ENCODE peak calls at places on chromosomes 11 and 22, in seven cellular contexts. One of them, this sample, is unnamed. For H3K4me1, the result is how much of the 10 kb centered on the place peaks cover.

GRCh38 chr11:65016705-65017104 is 2.7 kb downstream of the ARL2 start:
- DNase-seq in MM.1S: no peak
- DNase-seq in psoas muscle: no peak
- DNase-seq in tibial nerve: no peak
- DNase-seq in OCI-LY7: peak
- DNase-seq in CD8-positive, alpha-beta T cell: no peak
- DNase-seq in ovary: no peak
- DNase-seq in this sample: no peak

GRCh38 chr11:106473089-106473722 is 395.7 kb downstream of the AASDHPPT start:
- DNase-seq in ovary: no peak
- DNase-seq in CD8-positive, alpha-beta T cell: no peak
- DNase-seq in OCI-LY7: no peak
- DNase-seq in MM.1S: no peak
- DNase-seq in tibial nerve: no peak
- DNase-seq in psoas muscle: no peak
- DNase-seq in this sample: no peak

GRCh38 chr11:60170566-60170965 is 12.3 kb downstream of the MS4A6A start:
- DNase-seq in CD8-positive, alpha-beta T cell: no peak
- DNase-seq in psoas muscle: no peak
- DNase-seq in OCI-LY7: no peak
- DNase-seq in ovary: no peak
- DNase-seq in tibial nerve: no peak
- DNase-seq in MM.1S: no peak
- DNase-seq in this sample: no peak

GRCh38 chr22:42928969-42929837 is 72.1 kb upstream of the ARFGAP3 start:
- DNase-seq in ovary: peak
- DNase-seq in MM.1S: no peak
- DNase-seq in OCI-LY7: no peak
- DNase-seq in CD8-positive, alpha-beta T cell: no peak
- DNase-seq in tibial nerve: peak
- DNase-seq in psoas muscle: no peak
- DNase-seq in this sample: no peak

GRCh38 chr11:100961633-100962032 is 168.0 kb downstream of the PGR start:
- DNase-seq in psoas muscle: no peak
- DNase-seq in tibial nerve: no peak
- DNase-seq in OCI-LY7: no peak
- DNase-seq in CD8-positive, alpha-beta T cell: no peak
- DNase-seq in MM.1S: no peak
- DNase-seq in ovary: no peak
- DNase-seq in this sample: no peak

GRCh38 chr11:47179655-47179991 is 2.9 kb upstream of the ARFGAP2 start:
- DNase-seq in CD8-positive, alpha-beta T cell: no peak
- DNase-seq in psoas muscle: peak
- DNase-seq in tibial nerve: no peak
- DNase-seq in ovary: no peak
- DNase-seq in MM.1S: peak
- DNase-seq in OCI-LY7: peak
- DNase-seq in this sample: no peak

GRCh38 chr11:115527534-115528125 is 23.4 kb upstream of the CADM1 start:
- DNase-seq in OCI-LY7: no peak
- DNase-seq in ovary: no peak
- DNase-seq in CD8-positive, alpha-beta T cell: no peak
- DNase-seq in MM.1S: no peak
- DNase-seq in tibial nerve: no peak
- DNase-seq in psoas muscle: no peak
- DNase-seq in this sample: peak

GRCh38 chr22:30626413-30626812 is 9.2 kb upstream of the SLC35E4 start:
- DNase-seq in CD8-positive, alpha-beta T cell: no peak
- DNase-seq in MM.1S: no peak
- DNase-seq in ovary: no peak
- DNase-seq in OCI-LY7: no peak
- DNase-seq in tibial nerve: no peak
- DNase-seq in psoas muscle: no peak
- DNase-seq in this sample: no peak

GRCh38 chr11:60370811-60371297 is 7.5 kb upstream of the MS4A7 start:
- DNase-seq in OCI-LY7: no peak
- DNase-seq in CD8-positive, alpha-beta T cell: no peak
- DNase-seq in ovary: no peak
- DNase-seq in MM.1S: no peak
- DNase-seq in tibial nerve: no peak
- DNase-seq in psoas muscle: no peak
- DNase-seq in this sample: no peak

GRCh38 chr11:64331569-64332371 is 8.2 kb upstream of the CCDC88B start:
- DNase-seq in ovary: no peak
- DNase-seq in OCI-LY7: peak
- DNase-seq in tibial nerve: peak
- DNase-seq in MM.1S: peak
- DNase-seq in psoas muscle: peak
- DNase-seq in CD8-positive, alpha-beta T cell: peak
- DNase-seq in this sample: peak

GRCh38 chr11:64723117-64723906 is at the start of gene NRXN2:
- DNase-seq in ovary: peak
- DNase-seq in OCI-LY7: peak
- DNase-seq in tibial nerve: peak
- DNase-seq in MM.1S: peak
- DNase-seq in psoas muscle: peak
- DNase-seq in CD8-positive, alpha-beta T cell: peak
- DNase-seq in this sample: peak

GRCh38 chr22:37197451-37198289 is 9.6 kb upstream of the C1QTNF6 start:
- DNase-seq in CD8-positive, alpha-beta T cell: no peak
- DNase-seq in MM.1S: no peak
- DNase-seq in ovary: peak
- DNase-seq in tibial nerve: peak
- DNase-seq in psoas muscle: peak
- DNase-seq in OCI-LY7: no peak
- DNase-seq in this sample: peak

GRCh38 chr22:40979198-40979597 is 28.0 kb downstream of the RBX1 start:
- DNase-seq in tibial nerve: no peak
- DNase-seq in ovary: no peak
- DNase-seq in MM.1S: no peak
- DNase-seq in CD8-positive, alpha-beta T cell: no peak
- DNase-seq in psoas muscle: no peak
- DNase-seq in OCI-LY7: no peak
- DNase-seq in this sample: no peak

GRCh38 chr11:9214765-9215164 is 50.4 kb downstream of the DENND5A start:
- DNase-seq in CD8-positive, alpha-beta T cell: no peak
- DNase-seq in tibial nerve: no peak
- DNase-seq in OCI-LY7: no peak
- DNase-seq in psoas muscle: no peak
- DNase-seq in MM.1S: no peak
- DNase-seq in ovary: no peak
- DNase-seq in this sample: no peak

GRCh38 chr22:35552186-35552842 is 11.7 kb downstream of the RASD2 start:
- DNase-seq in psoas muscle: no peak
- DNase-seq in CD8-positive, alpha-beta T cell: peak
- DNase-seq in MM.1S: peak
- DNase-seq in OCI-LY7: peak
- DNase-seq in ovary: no peak
- DNase-seq in tibial nerve: no peak
- DNase-seq in this sample: no peak

DNA sequence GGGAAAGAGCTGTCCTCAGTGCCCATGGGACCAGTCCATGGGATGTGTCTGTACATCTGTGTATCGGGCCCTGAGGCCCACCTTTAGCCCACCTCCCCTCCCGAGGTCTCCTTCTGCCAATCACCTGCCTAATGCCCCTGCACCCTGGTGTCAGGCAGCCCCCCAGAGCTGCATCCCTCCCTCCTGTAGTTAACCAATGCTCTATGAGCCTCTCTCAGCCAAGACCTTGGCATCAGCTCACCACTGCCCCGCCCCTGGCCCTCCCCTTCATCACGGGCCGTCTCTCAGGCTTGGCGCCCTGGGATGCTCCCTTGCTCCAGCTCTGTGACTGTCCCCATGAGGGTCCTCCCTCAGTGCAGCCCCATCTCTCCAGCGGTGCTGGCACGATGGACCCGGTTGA is 18.5 kb downstream of the MGAT3 start:
- DNase-seq in OCI-LY7: no peak
- DNase-seq in MM.1S: no peak
- DNase-seq in tibial nerve: no peak
- DNase-seq in ovary: no peak
- DNase-seq in psoas muscle: no peak
- DNase-seq in CD8-positive, alpha-beta T cell: no peak
- DNase-seq in this sample: no peak
- H3K4me3 ChIP-seq in OCI-LY7: no peak
- H3K4me3 ChIP-seq in MM.1S: no peak
- H3K4me3 ChIP-seq in tibial nerve: no peak
- H3K4me3 ChIP-seq in ovary: no peak
- H3K4me3 ChIP-seq in psoas muscle: no peak
- H3K4me3 ChIP-seq in CD8-positive, alpha-beta T cell: no peak
- H3K4me3 ChIP-seq in this sample: no peak

GRCh38 chr22:19766506-19767426 is 6.2 kb downstream of the TBX1 start:
- DNase-seq in tibial nerve: peak
- DNase-seq in ovary: no peak
- DNase-seq in MM.1S: peak
- DNase-seq in OCI-LY7: peak
- DNase-seq in psoas muscle: peak
- DNase-seq in CD8-positive, alpha-beta T cell: peak
- DNase-seq in this sample: peak
- TF ChIP-seq CTCF in tibial nerve: no peak
- TF ChIP-seq CTCF in ovary: no peak
- TF ChIP-seq CTCF in MM.1S: peak
- TF ChIP-seq CTCF in OCI-LY7: peak
- TF ChIP-seq CTCF in psoas muscle: no peak
- TF ChIP-seq CTCF in CD8-positive, alpha-beta T cell: peak
- TF ChIP-seq CTCF in this sample: no peak

GRCh38 chr22:32574957-32575893 is 100.6 kb downstream of the FBXO7 start:
- DNase-seq in OCI-LY7: no peak
- DNase-seq in ovary: no peak
- DNase-seq in tibial nerve: no peak
- DNase-seq in psoas muscle: no peak
- DNase-seq in CD8-positive, alpha-beta T cell: no peak
- DNase-seq in MM.1S: no peak
- DNase-seq in this sample: no peak

GRCh38 chr22:32574397-32574796 is 99.8 kb downstream of the FBXO7 start:
- DNase-seq in tibial nerve: no peak
- DNase-seq in ovary: no peak
- DNase-seq in psoas muscle: no peak
- DNase-seq in OCI-LY7: no peak
- DNase-seq in MM.1S: no peak
- DNase-seq in CD8-positive, alpha-beta T cell: no peak
- DNase-seq in this sample: no peak

GRCh38 chr22:32573991-32574390 is 99.4 kb downstream of the FBXO7 start:
- DNase-seq in psoas muscle: peak
- DNase-seq in MM.1S: no peak
- DNase-seq in tibial nerve: no peak
- DNase-seq in ovary: no peak
- DNase-seq in CD8-positive, alpha-beta T cell: no peak
- DNase-seq in OCI-LY7: no peak
- DNase-seq in this sample: no peak

GRCh38 chr22:32572741-32573140 is 98.1 kb downstream of the FBXO7 start:
- DNase-seq in MM.1S: no peak
- DNase-seq in tibial nerve: no peak
- DNase-seq in ovary: no peak
- DNase-seq in CD8-positive, alpha-beta T cell: no peak
- DNase-seq in psoas muscle: no peak
- DNase-seq in OCI-LY7: no peak
- DNase-seq in this sample: no peak

DNA sequence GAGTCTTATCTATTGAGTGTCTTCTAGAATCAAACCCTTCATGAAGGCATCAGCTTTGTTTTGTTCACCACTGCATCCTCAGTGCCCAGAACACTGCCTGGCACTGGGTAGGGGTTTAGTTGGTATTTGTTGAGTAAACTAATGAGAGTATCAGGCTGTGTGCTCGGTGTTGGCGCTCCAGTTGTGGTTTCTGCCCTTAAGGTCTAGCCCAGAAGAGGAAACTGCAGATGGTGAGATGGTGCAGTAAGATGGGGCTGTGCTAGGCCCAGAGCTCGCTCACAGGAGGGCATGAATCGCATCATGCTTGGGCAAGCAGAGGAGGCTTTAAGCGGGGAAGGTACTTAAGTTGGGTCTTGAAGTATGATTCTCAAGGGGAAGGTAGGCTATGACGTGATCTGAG is 97.2 kb downstream of the FBXO7 start:
- DNase-seq in tibial nerve: no peak
- DNase-seq in psoas muscle: no peak
- DNase-seq in OCI-LY7: no peak
- DNase-seq in CD8-positive, alpha-beta T cell: no peak
- DNase-seq in ovary: no peak
- DNase-seq in MM.1S: peak
- DNase-seq in this sample: no peak
- H3K4me1 ChIP-seq in tibial nerve: under half
- H3K4me1 ChIP-seq in psoas muscle: under half
- H3K4me1 ChIP-seq in OCI-LY7: under half
- H3K4me1 ChIP-seq in CD8-positive, alpha-beta T cell: under half
- H3K4me1 ChIP-seq in ovary: under half
- H3K4me1 ChIP-seq in MM.1S: under half
- H3K4me1 ChIP-seq in this sample: under half

GRCh38 chr11:76587810-76588454 is 82.6 kb downstream of the LRRC32 start:
- DNase-seq in MM.1S: no peak
- DNase-seq in ovary: no peak
- DNase-seq in CD8-positive, alpha-beta T cell: no peak
- DNase-seq in tibial nerve: no peak
- DNase-seq in OCI-LY7: no peak
- DNase-seq in psoas muscle: no peak
- DNase-seq in this sample: no peak
- H3K4me3 ChIP-seq in MM.1S: no peak
- H3K4me3 ChIP-seq in ovary: no peak
- H3K4me3 ChIP-seq in CD8-positive, alpha-beta T cell: no peak
- H3K4me3 ChIP-seq in tibial nerve: no peak
- H3K4me3 ChIP-seq in OCI-LY7: no peak
- H3K4me3 ChIP-seq in psoas muscle: no peak
- H3K4me3 ChIP-seq in this sample: no peak

GRCh38 chr11:76836613-76837291 is 24.0 kb upstream of the ACER3 start:
- DNase-seq in CD8-positive, alpha-beta T cell: no peak
- DNase-seq in MM.1S: no peak
- DNase-seq in psoas muscle: no peak
- DNase-seq in ovary: no peak
- DNase-seq in tibial nerve: no peak
- DNase-seq in OCI-LY7: no peak
- DNase-seq in this sample: no peak
- TF ChIP-seq CTCF in CD8-positive, alpha-beta T cell: no peak
- TF ChIP-seq CTCF in MM.1S: no peak
- TF ChIP-seq CTCF in psoas muscle: no peak
- TF ChIP-seq CTCF in ovary: no peak
- TF ChIP-seq CTCF in tibial nerve: no peak
- TF ChIP-seq CTCF in OCI-LY7: no peak
- TF ChIP-seq CTCF in this sample: no peak

This sample was measured in thyroid gland.